ENCODE peak calls at places on chromosome 1, in six cellular contexts. L, V, A, B, T and R are unnamed samples.
A peak's percentile ranks its signal among the peaks of the same experiment; 100 is the strongest.

GRCh38 chr1:21904475-21904724 is 32.7 kb downstream of the HSPG2 start:
- DNase-seq in V (no peak), A (no peak), B (no peak), L (no peak), T (no peak), R (no peak)

GRCh38 chr1:191498318-191498717 is 659.9 kb upstream of the RGS18 start:
- DNase-seq in A (peak; percentile 10), V (no peak), T (no peak), L (no peak), B (no peak), R (no peak)

GRCh38 chr1:15559189-15559815 is 25.5 kb downstream of the AGMAT start:
- DNase-seq in L (no peak), B (no peak), V (no peak), A (no peak), T (no peak), R (no peak)

GRCh38 chr1:187157115-187157514 is 328.4 kb downstream of the PLA2G4A start:
- DNase-seq in B (no peak), T (no peak), V (no peak), L (no peak), A (no peak), R (no peak)

GRCh38 chr1:198630863-198631262 is 8.0 kb upstream of the PTPRC start:
- DNase-seq in A (no peak), V (no peak), T (no peak), L (no peak), B (no peak), R (no peak)

GRCh38 chr1:112614460-112615065 is 4.4 kb downstream of the ST7L start:
- DNase-seq in B (no peak), L (no peak), V (peak; percentile 33), T (no peak), A (no peak), R (no peak)

GRCh38 chr1:213927897-213928296 is 59.9 kb upstream of the PROX1 start:
- DNase-seq in B (no peak), L (no peak), V (no peak), T (no peak), A (no peak), R (no peak)

GRCh38 chr1:171566467-171566866 is 55.6 kb upstream of the MYOCOS start:
- DNase-seq in A (no peak), L (no peak), V (no peak), B (no peak), T (no peak), R (no peak)

GRCh38 chr1:25737151-25737550 is 62.8 kb upstream of the SELENON start:
- DNase-seq in B (peak; percentile 57), A (no peak), T (no peak), V (no peak), L (peak; percentile 75), R (no peak)

GRCh38 chr1:170674986-170675385 is 11.1 kb downstream of the PRRX1 start:
- DNase-seq in V (no peak), B (no peak), L (no peak), T (no peak), A (no peak), R (no peak)

GRCh38 chr1:1894354-1895049 is 3.6 kb upstream of the GNB1 start:
- DNase-seq in A (no peak), B (no peak), T (no peak), L (no peak), V (no peak), R (no peak)